ENCODE peak calls at places on chromosomes 2 and 18, in five cellular contexts. B is spleen, L is heart right ventricle, N is choroid plexus epithelial cell, D is glutamatergic neuron. J is an unnamed sample.

GRCh38 chr2:241329669-241330615 is 14.2 kb downstream of the SEPTIN2 start:
- DNase-seq in B (no peak), L (no peak), N (no peak), D (no peak), J (no peak)

GRCh38 chr2:223465793-223466192 is 136.4 kb downstream of the SCG2 start:
- DNase-seq in B (no peak), L (peak), N (peak), D (no peak), J (no peak)

GRCh38 chr2:66682476-66682875 is 247.6 kb downstream of the MEIS1 start:
- DNase-seq in B (no peak), L (no peak), N (no peak), D (no peak), J (no peak)

GRCh38 chr2:226742346-226742745 is 57.3 kb downstream of the IRS1 start:
- DNase-seq in B (no peak), L (peak), N (peak), D (no peak), J (no peak)

GRCh38 chr2:218332920-218333645 is 23.6 kb upstream of the CATIP start:
- DNase-seq in B (no peak), L (no peak), N (no peak), D (no peak), J (no peak)

GRCh38 chr2:230879891-230880290 is 15.1 kb downstream of the ITM2C start:
- DNase-seq in B (peak), L (no peak), N (no peak), D (no peak), J (no peak)

GRCh38 chr18:74040459-74041332 is 106.9 kb downstream of the FBXO15 start:
- DNase-seq in B (peak), L (no peak), N (peak), D (peak), J (peak)

GRCh38 chr2:12416600-12416999 is 300.1 kb upstream of the TRIB2 start:
- DNase-seq in B (peak), L (peak), N (peak), D (no peak), J (no peak)

GRCh38 chr2:33441235-33441810 is 35.1 kb upstream of the RASGRP3 start:
- DNase-seq in B (no peak), L (no peak), N (peak), D (peak), J (peak)

GRCh38 chr2:99801304-99801909 is 311.6 kb upstream of the REV1 start:
- DNase-seq in B (no peak), L (no peak), N (no peak), D (no peak), J (no peak)

GRCh38 chr2:217286833-217287232 is 427.0 kb upstream of the TNP1 start:
- DNase-seq in B (no peak), L (no peak), N (peak), D (no peak), J (no peak)

GRCh38 chr18:72869786-72870185 is 2.0 kb upstream of the NETO1 start:
- DNase-seq in B (peak), L (no peak), N (no peak), D (no peak), J (no peak)

GRCh38 chr2:147829106-147829505 is 15.7 kb upstream of the ACVR2A start:
- DNase-seq in B (no peak), L (no peak), N (peak), D (no peak), J (no peak)

GRCh38 chr2:169182573-169182972 is 113.2 kb downstream of the DHRS9 start:
- DNase-seq in B (no peak), L (no peak), N (no peak), D (no peak), J (no peak)

GRCh38 chr2:221529177-221529942 is 42.7 kb downstream of the EPHA4 start:
- DNase-seq in B (no peak), L (peak), N (no peak), D (no peak), J (no peak)

GRCh38 chr2:2590141-2590540 is 259.1 kb upstream of the MYT1L start:
- DNase-seq in B (no peak), L (no peak), N (no peak), D (no peak), J (no peak)

GRCh38 chr18:50460691-50461090 is 85.8 kb downstream of the SKA1 start:
- DNase-seq in B (no peak), L (no peak), N (no peak), D (no peak), J (no peak)

GRCh38 chr2:20080839-20081348 is 29.5 kb upstream of the LAPTM4A start:
- DNase-seq in B (no peak), L (no peak), N (no peak), D (no peak), J (no peak)

GRCh38 chr2:241804326-241805276 is 4.4 kb upstream of the NEU4 start:
- DNase-seq in B (peak), L (peak), N (peak), D (peak), J (peak)

GRCh38 chr18:13500891-13501887 is 225.2 kb downstream of the FAM210A start:
- DNase-seq in B (no peak), L (peak), N (peak), D (no peak), J (no peak)

GRCh38 chr18:43271593-43272432 is 5.5 kb downstream of the SYT4 start:
- DNase-seq in B (no peak), L (no peak), N (peak), D (no peak), J (peak)

GRCh38 chr18:48573632-48574293 is 34.9 kb downstream of the CTIF start:
- DNase-seq in B (peak), L (no peak), N (no peak), D (no peak), J (no peak)

GRCh38 chr2:31784868-31785267 is 204.1 kb upstream of the SRD5A2 start:
- DNase-seq in B (no peak), L (no peak), N (no peak), D (no peak), J (no peak)

GRCh38 chr2:36277146-36277808 is 78.3 kb upstream of the CRIM1 start:
- DNase-seq in B (no peak), L (no peak), N (peak), D (no peak), J (no peak)

GRCh38 chr2:196136151-196136550 is 35.2 kb downstream of the STK17B start:
- DNase-seq in B (no peak), L (no peak), N (no peak), D (no peak), J (no peak)

GRCh38 chr2:182866461-182867369 is at the start of gene FRZB:
- DNase-seq in B (peak), L (peak), N (peak), D (peak), J (peak)

GRCh38 chr2:141490886-141491285 is 639.9 kb downstream of the LRP1B start:
- DNase-seq in B (no peak), L (no peak), N (no peak), D (no peak), J (no peak)

GRCh38 chr2:127589876-127590275 is 54.4 kb downstream of the MYO7B start:
- DNase-seq in B (peak), L (no peak), N (no peak), D (no peak), J (no peak)

GRCh38 chr2:73822991-73823390 is 5.8 kb upstream of the STAMBP start:
- DNase-seq in B (no peak), L (no peak), N (no peak), D (no peak), J (no peak)

GRCh38 chr2:179447839-179448447 is 183.3 kb upstream of the SESTD1 start:
- DNase-seq in B (no peak), L (no peak), N (peak), D (no peak), J (no peak)
- TF ChIP-seq CTCF in B (no peak), L (no peak), N (peak), D (no peak), J (no peak)

GRCh38 chr2:172200495-172201085 is 97.9 kb upstream of the DLX2 start:
- DNase-seq in B (no peak), L (no peak), N (peak), D (no peak), J (no peak)
- TF ChIP-seq CTCF in B (peak), L (peak), N (peak), D (peak), J (peak)

DNA sequence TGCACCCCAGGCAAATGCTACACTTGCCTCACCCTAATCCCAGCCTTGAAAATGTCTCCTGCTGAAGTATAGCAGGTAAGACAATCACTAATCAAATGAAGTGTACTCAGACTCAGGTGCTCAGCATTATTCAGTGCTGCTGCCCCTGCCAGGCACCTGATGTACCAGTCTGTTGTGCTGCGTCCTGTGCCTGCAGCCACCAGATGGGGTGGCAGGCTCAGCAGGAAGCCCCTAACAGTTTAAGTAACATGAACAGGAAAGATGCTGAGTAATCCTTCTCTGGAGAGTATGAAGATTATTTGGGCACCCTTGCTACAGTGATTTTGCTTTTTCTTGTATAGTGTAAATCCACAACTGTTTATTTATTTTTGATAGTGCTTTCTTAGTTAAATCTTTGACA is 69.1 kb downstream of the TACR1 start:
- DNase-seq in B (no peak), L (no peak), N (no peak), D (peak), J (no peak)
- TF ChIP-seq CTCF in B (no peak), L (peak), N (no peak), D (no peak), J (peak)

DNA sequence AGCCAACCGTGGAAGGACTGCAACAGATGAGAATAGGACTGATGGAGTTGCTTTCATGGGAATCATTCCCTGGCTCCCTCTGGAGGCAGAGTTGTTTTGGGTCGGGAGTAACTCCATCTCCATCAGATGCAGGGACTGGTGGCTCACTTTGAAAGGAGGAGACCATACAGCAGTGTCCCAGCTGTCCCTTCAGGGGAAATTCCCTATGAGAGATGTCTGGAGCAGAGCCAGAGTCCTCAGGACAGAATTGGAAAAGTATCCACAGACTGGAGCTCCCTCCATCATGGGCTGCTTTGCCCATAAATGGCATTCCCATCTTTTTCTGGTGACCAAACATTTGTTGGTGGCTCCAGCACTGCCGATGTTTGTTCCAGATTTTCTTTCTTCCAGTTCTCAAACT is 144.3 kb downstream of the NCK2 start:
- DNase-seq in B (no peak), L (no peak), N (no peak), D (no peak), J (no peak)
- TF ChIP-seq CTCF in B (no peak), L (no peak), N (no peak), D (no peak), J (no peak)

DNA sequence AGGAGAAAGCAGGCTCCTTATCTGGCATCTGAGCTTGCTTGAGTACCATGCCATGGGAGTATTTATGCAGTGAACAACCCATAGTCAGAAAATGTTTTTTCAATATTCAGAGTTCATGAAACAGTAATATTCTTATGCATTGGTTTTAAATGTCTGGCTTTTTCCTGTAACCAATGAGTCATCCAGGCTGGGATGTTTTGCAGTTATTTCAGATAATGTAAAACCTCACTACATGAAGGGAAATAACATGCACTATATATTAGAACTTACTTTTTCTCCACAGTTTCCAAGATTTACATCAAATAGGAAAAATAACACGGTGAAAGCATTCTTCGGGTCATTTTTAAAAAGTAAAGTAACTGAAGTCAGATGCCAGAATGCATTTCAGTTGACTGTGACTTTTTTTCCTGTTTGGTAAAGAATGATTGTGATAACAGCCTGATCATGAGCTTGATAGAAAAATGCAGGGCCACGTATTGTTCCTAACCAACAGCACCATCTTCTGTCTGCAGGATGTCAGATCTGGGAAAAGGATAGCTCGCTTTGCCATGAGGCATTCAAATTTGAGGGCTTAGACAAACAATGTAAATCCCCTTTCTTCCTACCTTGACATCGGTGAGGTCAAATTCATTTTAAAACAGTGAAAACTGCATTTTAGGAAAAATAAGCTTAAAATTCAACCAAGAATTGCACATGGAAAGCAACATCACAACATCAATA is 152.8 kb downstream of the DSC3 start:
- DNase-seq in B (no peak), L (no peak), N (peak), D (peak), J (peak)
- TF ChIP-seq CTCF in B (no peak), L (peak), N (peak), D (peak), J (peak)

GRCh38 chr18:3171631-3172030 is 48.1 kb downstream of the MYOM1 start:
- DNase-seq in B (no peak), L (no peak), N (no peak), D (no peak), J (no peak)
- TF ChIP-seq CTCF in B (no peak), L (no peak), N (no peak), D (no peak), J (no peak)

GRCh38 chr2:9765611-9766531 is 77.4 kb upstream of the TAF1B start:
- DNase-seq in B (no peak), L (no peak), N (no peak), D (no peak), J (no peak)
- TF ChIP-seq CTCF in B (no peak), L (no peak), N (no peak), D (no peak), J (peak)

DNA sequence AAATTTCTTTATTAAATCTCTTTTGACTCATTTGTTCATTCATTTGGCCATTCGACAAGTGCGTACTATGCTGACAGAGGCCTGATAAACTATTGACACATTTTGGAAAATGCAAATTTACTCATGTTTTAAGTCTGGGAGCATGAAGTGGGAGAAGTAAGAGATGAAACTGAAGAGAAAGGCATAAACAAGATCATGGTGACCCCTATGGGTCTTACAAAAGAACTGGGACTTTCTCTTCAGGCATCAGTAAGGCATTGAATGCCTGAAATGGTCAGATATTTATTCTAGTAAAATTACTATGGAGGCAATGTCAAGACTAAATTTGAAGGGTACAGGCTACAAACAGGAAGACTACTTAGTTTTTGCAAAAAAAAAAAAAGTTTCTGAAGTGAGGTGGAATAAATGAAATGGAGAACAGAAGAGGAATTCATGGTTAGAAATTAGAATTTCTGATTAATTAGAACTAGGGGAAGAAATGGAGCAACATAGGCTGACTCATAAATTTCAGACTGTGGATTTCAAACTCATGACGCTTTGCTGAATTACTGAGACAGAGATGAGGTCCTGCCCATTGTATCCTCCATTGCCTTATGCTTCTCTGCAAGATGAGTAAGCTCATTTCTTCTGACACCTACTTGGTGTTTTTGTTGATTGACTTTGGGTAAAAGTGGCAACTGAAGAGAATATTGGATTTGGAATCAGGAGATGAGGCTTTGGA is 32.7 kb downstream of the VSNL1 start:
- DNase-seq in B (no peak), L (no peak), N (peak), D (no peak), J (peak)
- TF ChIP-seq CTCF in B (no peak), L (peak), N (peak), D (no peak), J (peak)

DNA sequence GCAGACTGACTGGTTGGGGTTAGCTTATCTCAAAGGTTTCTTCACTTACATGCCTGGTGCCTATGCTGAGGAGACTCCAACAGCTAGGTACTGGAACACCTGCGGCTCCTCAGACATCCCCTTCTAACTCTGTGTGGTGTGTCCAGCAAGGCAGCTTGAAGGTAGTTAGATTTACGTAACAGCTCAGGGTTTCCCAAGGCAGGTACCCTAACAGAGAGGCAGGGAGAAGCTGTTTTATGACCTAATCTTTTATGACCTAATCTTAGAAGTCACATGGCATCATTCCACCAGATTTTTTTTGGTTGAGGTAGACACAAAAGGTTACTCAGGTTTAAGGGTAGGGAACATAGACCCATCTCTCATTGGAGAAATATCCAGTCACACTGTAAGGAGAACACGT is 17.4 kb upstream of the PAPOLG start:
- DNase-seq in B (no peak), L (no peak), N (no peak), D (no peak), J (no peak)
- TF ChIP-seq CTCF in B (no peak), L (no peak), N (no peak), D (no peak), J (no peak)

J was measured in GM13977.